ENCODE peak calls at places on chromosomes 16 and 17, in nine cellular contexts. One of them, this sample, is unnamed.

GRCh38 chr17:80850817-80851216 is 140.8 kb upstream of the CHMP6 start:
- DNase-seq in GF-D8: no peak
- DNase-seq in A549: no peak
- DNase-seq in CD4-positive, alpha-beta memory T cell: no peak
- DNase-seq in GM13977: no peak
- DNase-seq in HTR-8/SVneo: no peak
- DNase-seq in NCI-H1694: no peak
- DNase-seq in H7: no peak
- DNase-seq in brain microvascular endothelial cell: no peak
- DNase-seq in this sample: no peak

GRCh38 chr16:12535535-12536411 is 267.9 kb downstream of the CPPED1 start:
- DNase-seq in CD4-positive, alpha-beta memory T cell: peak; percentile 13
- DNase-seq in GM13977: peak; percentile 80
- DNase-seq in A549: peak; percentile 10
- DNase-seq in NCI-H1694: no peak
- DNase-seq in H7: peak; percentile 68
- DNase-seq in brain microvascular endothelial cell: peak; percentile 2
- DNase-seq in HTR-8/SVneo: no peak
- DNase-seq in GF-D8: no peak
- DNase-seq in this sample: no peak

GRCh38 chr17:19338031-19338990 is 24.2 kb downstream of the B9D1 start:
- DNase-seq in GF-D8: no peak
- DNase-seq in brain microvascular endothelial cell: no peak
- DNase-seq in HTR-8/SVneo: peak; percentile 76
- DNase-seq in H7: peak; percentile 91
- DNase-seq in A549: peak; percentile 73
- DNase-seq in NCI-H1694: peak; percentile 32
- DNase-seq in GM13977: peak; percentile 85
- DNase-seq in CD4-positive, alpha-beta memory T cell: peak; percentile 63
- DNase-seq in this sample: peak; percentile 60

GRCh38 chr16:83744521-83744981 is 63.2 kb upstream of the HSBP1 start:
- DNase-seq in A549: no peak
- DNase-seq in H7: no peak
- DNase-seq in NCI-H1694: no peak
- DNase-seq in CD4-positive, alpha-beta memory T cell: no peak
- DNase-seq in GF-D8: no peak
- DNase-seq in GM13977: no peak
- DNase-seq in HTR-8/SVneo: peak; percentile 67
- DNase-seq in brain microvascular endothelial cell: peak; percentile 31
- DNase-seq in this sample: no peak

GRCh38 chr16:86211800-86212199 is 298.5 kb upstream of the FOXF1 start:
- DNase-seq in A549: no peak
- DNase-seq in H7: no peak
- DNase-seq in brain microvascular endothelial cell: no peak
- DNase-seq in CD4-positive, alpha-beta memory T cell: no peak
- DNase-seq in GM13977: no peak
- DNase-seq in GF-D8: no peak
- DNase-seq in NCI-H1694: no peak
- DNase-seq in HTR-8/SVneo: no peak
- DNase-seq in this sample: no peak

GRCh38 chr17:59404471-59404870 is 73.0 kb downstream of the YPEL2 start:
- DNase-seq in NCI-H1694: no peak
- DNase-seq in H7: no peak
- DNase-seq in A549: no peak
- DNase-seq in GF-D8: no peak
- DNase-seq in GM13977: no peak
- DNase-seq in CD4-positive, alpha-beta memory T cell: no peak
- DNase-seq in HTR-8/SVneo: no peak
- DNase-seq in brain microvascular endothelial cell: no peak
- DNase-seq in this sample: no peak

GRCh38 chr16:84383106-84383505 is 14.8 kb downstream of the ATP2C2 start:
- DNase-seq in A549: no peak
- DNase-seq in HTR-8/SVneo: no peak
- DNase-seq in GF-D8: no peak
- DNase-seq in CD4-positive, alpha-beta memory T cell: no peak
- DNase-seq in brain microvascular endothelial cell: no peak
- DNase-seq in GM13977: no peak
- DNase-seq in NCI-H1694: no peak
- DNase-seq in H7: no peak
- DNase-seq in this sample: no peak

GRCh38 chr16:87780385-87780989 is 14.7 kb upstream of the KLHDC4 start:
- DNase-seq in H7: no peak
- DNase-seq in brain microvascular endothelial cell: peak; percentile 52
- DNase-seq in NCI-H1694: no peak
- DNase-seq in GM13977: peak; percentile 65
- DNase-seq in HTR-8/SVneo: peak; percentile 43
- DNase-seq in CD4-positive, alpha-beta memory T cell: peak; percentile 40
- DNase-seq in A549: no peak
- DNase-seq in GF-D8: peak; percentile 99
- DNase-seq in this sample: peak; percentile 39

GRCh38 chr17:8109669-8110455 is 8.5 kb downstream of the ALOXE3 start:
- DNase-seq in GF-D8: no peak
- DNase-seq in GM13977: peak; percentile 90
- DNase-seq in brain microvascular endothelial cell: no peak
- DNase-seq in A549: peak; percentile 66
- DNase-seq in HTR-8/SVneo: no peak
- DNase-seq in CD4-positive, alpha-beta memory T cell: peak; percentile 82
- DNase-seq in NCI-H1694: peak; percentile 41
- DNase-seq in H7: peak; percentile 96
- DNase-seq in this sample: peak; percentile 77

GRCh38 chr16:5018791-5019190 is 14.9 kb downstream of the NAGPA start:
- DNase-seq in A549: no peak
- DNase-seq in HTR-8/SVneo: no peak
- DNase-seq in NCI-H1694: no peak
- DNase-seq in H7: no peak
- DNase-seq in CD4-positive, alpha-beta memory T cell: no peak
- DNase-seq in GF-D8: no peak
- DNase-seq in GM13977: no peak
- DNase-seq in brain microvascular endothelial cell: no peak
- DNase-seq in this sample: no peak

GRCh38 chr16:80369559-80369958 is 171.2 kb upstream of the DYNLRB2 start:
- DNase-seq in NCI-H1694: no peak
- DNase-seq in CD4-positive, alpha-beta memory T cell: no peak
- DNase-seq in brain microvascular endothelial cell: peak; percentile 61
- DNase-seq in GM13977: no peak
- DNase-seq in H7: peak; percentile 21
- DNase-seq in GF-D8: no peak
- DNase-seq in A549: peak; percentile 59
- DNase-seq in HTR-8/SVneo: peak; percentile 39
- DNase-seq in this sample: no peak

GRCh38 chr17:3788200-3788599 is 12.8 kb downstream of the ITGAE start:
- DNase-seq in GM13977: no peak
- DNase-seq in H7: no peak
- DNase-seq in CD4-positive, alpha-beta memory T cell: no peak
- DNase-seq in brain microvascular endothelial cell: no peak
- DNase-seq in HTR-8/SVneo: no peak
- DNase-seq in GF-D8: peak; percentile 2
- DNase-seq in NCI-H1694: no peak
- DNase-seq in A549: no peak
- DNase-seq in this sample: no peak

GRCh38 chr17:78020717-78021108 is 62.2 kb downstream of the TNRC6C start:
- DNase-seq in HTR-8/SVneo: no peak
- DNase-seq in NCI-H1694: no peak
- DNase-seq in CD4-positive, alpha-beta memory T cell: no peak
- DNase-seq in GF-D8: no peak
- DNase-seq in A549: no peak
- DNase-seq in H7: no peak
- DNase-seq in GM13977: no peak
- DNase-seq in brain microvascular endothelial cell: no peak
- DNase-seq in this sample: no peak